ENCODE peak calls at places on chromosome 18, in five cellular contexts. D, R, C, X and H are unnamed samples.

GRCh38 chr18:77140030-77140429 is 7.4 kb upstream of the MBP start:
- DNase-seq in D (no peak), R (no peak), C (no peak), X (no peak), H (no peak)

GRCh38 chr18:53947092-53947640 is 277.3 kb downstream of the MBD2 start:
- DNase-seq in D (no peak), R (no peak), C (no peak), X (no peak), H (no peak)

GRCh38 chr18:28690836-28691835 is 514.2 kb upstream of the CDH2 start:
- DNase-seq in D (no peak), R (no peak), C (no peak), X (no peak), H (no peak)

GRCh38 chr18:4004176-4004829 is 450.8 kb downstream of the DLGAP1 start:
- DNase-seq in D (no peak), R (no peak), C (no peak), X (no peak), H (no peak)

GRCh38 chr18:75029456-75029855 is 179.5 kb downstream of the PTGR3 start:
- DNase-seq in D (no peak), R (no peak), C (no peak), X (peak; percentile 8), H (no peak)

GRCh38 chr18:36315736-36316135 is 18.2 kb downstream of the FHOD3 start:
- DNase-seq in D (no peak), R (no peak), C (no peak), X (no peak), H (no peak)

GRCh38 chr18:48711651-48712486 is 173.0 kb downstream of the CTIF start:
- DNase-seq in D (peak; percentile 33), R (no peak), C (peak; percentile 50), X (no peak), H (peak; percentile 67)

GRCh38 chr18:74351354-74351753 is 35.7 kb downstream of the C18orf63 start:
- DNase-seq in D (no peak), R (no peak), C (no peak), X (no peak), H (no peak)

GRCh38 chr18:39389800-39390379 is 1824.3 kb upstream of the CELF4 start:
- DNase-seq in D (no peak), R (no peak), C (no peak), X (no peak), H (no peak)

GRCh38 chr18:45910405-45911023 is 56.6 kb downstream of the EPG5 start:
- DNase-seq in D (peak; percentile 70), R (no peak), C (peak; percentile 63), X (peak; percentile 9), H (peak; percentile 64)

GRCh38 chr18:74511823-74512222 is 15.7 kb downstream of the CNDP2 start:
- DNase-seq in D (no peak), R (peak; percentile 29), C (no peak), X (no peak), H (no peak)

GRCh38 chr18:26621161-26622026 is 73.0 kb upstream of the KCTD1 start:
- DNase-seq in D (peak; percentile 57), R (no peak), C (peak; percentile 41), X (peak; percentile 28), H (peak; percentile 74)

GRCh38 chr18:8507881-8508280 is 101.4 kb upstream of the RAB12 start:
- DNase-seq in D (no peak), R (no peak), C (no peak), X (no peak), H (no peak)

GRCh38 chr18:5972298-5972697 is 77.0 kb upstream of the TMEM200C start:
- DNase-seq in D (no peak), R (no peak), C (no peak), X (no peak), H (peak; percentile 46)

GRCh38 chr18:57312346-57313144 is 39.8 kb upstream of the ST8SIA3 start:
- DNase-seq in D (no peak), R (no peak), C (no peak), X (no peak), H (no peak)

GRCh38 chr18:5853253-5853652 is 42.1 kb downstream of the TMEM200C start:
- DNase-seq in D (no peak), R (no peak), C (no peak), X (no peak), H (no peak)

GRCh38 chr18:46067431-46068007 is 4.5 kb downstream of the PSTPIP2 start:
- DNase-seq in D (no peak), R (no peak), C (no peak), X (no peak), H (no peak)

GRCh38 chr18:12098389-12098788 is 4.7 kb downstream of the ANKRD62 start:
- DNase-seq in D (no peak), R (no peak), C (no peak), X (no peak), H (no peak)

GRCh38 chr18:46220116-46220515 is 115.9 kb downstream of the HAUS1 start:
- DNase-seq in D (no peak), R (no peak), C (no peak), X (no peak), H (no peak)

GRCh38 chr18:50967714-50968661 is at the start of gene ELAC1:
- DNase-seq in D (peak; percentile 69), R (peak; percentile 89), C (peak; percentile 79), X (peak; percentile 89), H (peak; percentile 91)

GRCh38 chr18:22300665-22301636 is 116.8 kb downstream of the CTAGE1 start:
- DNase-seq in D (no peak), R (no peak), C (no peak), X (no peak), H (no peak)

GRCh38 chr18:34795070-34795740 is 85.1 kb downstream of the DTNA start:
- DNase-seq in D (no peak), R (no peak), C (no peak), X (no peak), H (no peak)

GRCh38 chr18:3297025-3297984 is 35.4 kb downstream of the MYL12B start:
- DNase-seq in D (peak; percentile 89), R (peak; percentile 88), C (peak; percentile 87), X (peak; percentile 74), H (peak; percentile 53)

GRCh38 chr18:32072321-32072720 is 19.4 kb upstream of the RNF138 start:
- DNase-seq in D (no peak), R (no peak), C (no peak), X (no peak), H (peak; percentile 36)

GRCh38 chr18:13566941-13567762 is 159.2 kb downstream of the FAM210A start:
- DNase-seq in D (no peak), R (peak; percentile 82), C (no peak), X (peak; percentile 84), H (peak; percentile 84)

GRCh38 chr18:37476182-37476581 is 89.4 kb downstream of the CELF4 start:
- DNase-seq in D (peak; percentile 63), R (no peak), C (peak; percentile 60), X (no peak), H (peak; percentile 60)

GRCh38 chr18:58403799-58404455 is 225.0 kb downstream of the ALPK2 start:
- DNase-seq in D (no peak), R (no peak), C (no peak), X (no peak), H (no peak)

GRCh38 chr18:8654482-8655451 is 45.5 kb downstream of the RAB12 start:
- DNase-seq in D (no peak), R (no peak), C (no peak), X (no peak), H (peak; percentile 65)

GRCh38 chr18:80154293-80154692 is 45.2 kb downstream of the ADNP2 start:
- DNase-seq in D (peak; percentile 28), R (no peak), C (no peak), X (no peak), H (peak; percentile 57)

GRCh38 chr18:63982361-63982760 is 12.5 kb downstream of the SERPINB8 start:
- DNase-seq in D (no peak), R (no peak), C (no peak), X (no peak), H (no peak)

GRCh38 chr18:36454848-36455458 is 157.4 kb downstream of the FHOD3 start:
- DNase-seq in D (no peak), R (no peak), C (no peak), X (no peak), H (no peak)

DNA sequence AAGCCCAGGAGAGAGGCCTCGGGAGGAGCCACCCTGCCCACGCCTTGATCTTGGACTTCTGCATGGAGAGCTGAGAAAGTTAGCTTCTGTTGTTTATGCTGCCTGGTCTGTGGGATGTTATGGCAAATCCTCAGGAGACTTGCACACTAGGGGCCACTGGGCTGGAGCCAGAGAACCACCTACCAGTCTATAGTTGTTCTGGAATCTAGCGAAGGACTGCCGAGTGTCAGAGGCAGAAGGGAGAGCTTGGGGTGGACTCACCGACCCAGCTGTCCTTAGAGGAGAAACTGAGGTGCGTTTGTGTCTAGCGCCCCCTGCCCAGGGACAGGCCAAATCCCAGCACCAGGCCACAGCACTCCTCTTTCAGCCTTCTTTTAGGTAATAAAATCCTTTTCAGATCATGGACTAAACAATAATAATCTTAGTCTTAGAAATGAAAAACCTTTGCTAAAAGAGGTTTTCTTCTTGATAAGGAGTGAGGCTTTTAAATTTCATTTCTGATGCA is 398.7 kb upstream of the SALL3 start:
- DNase-seq in D (no peak), R (no peak), C (no peak), X (no peak), H (no peak)
- TF ChIP-seq CTCF in D (no peak), R (no peak), C (no peak), X (no peak), H (no peak)

GRCh38 chr18:69636529-69637301 is 236.0 kb downstream of the DOK6 start:
- DNase-seq in D (peak; percentile 16), R (no peak), C (no peak), X (no peak), H (no peak)
- TF ChIP-seq CTCF in D (no peak), R (no peak), C (no peak), X (peak; percentile 41), H (peak; percentile 40)

DNA sequence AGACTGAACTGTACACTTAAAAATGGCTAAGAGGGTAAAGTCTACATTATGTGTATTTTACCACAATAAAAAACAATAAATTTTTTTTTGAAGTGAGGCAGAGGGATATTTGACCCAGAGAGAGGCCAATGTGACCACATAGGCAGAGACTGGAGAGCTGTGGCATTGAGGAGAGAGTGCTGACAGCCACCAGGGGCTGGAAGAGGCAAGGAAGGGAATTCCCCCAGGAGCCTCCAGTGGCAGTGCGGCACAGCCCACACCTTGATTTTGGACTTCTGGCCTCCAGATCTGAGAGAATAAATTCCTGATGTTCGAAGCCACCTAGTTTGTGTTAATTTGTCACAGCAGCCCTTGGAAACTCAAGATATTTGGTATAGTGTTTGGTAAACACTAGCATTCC is 22.7 kb downstream of the ANKRD29 start:
- DNase-seq in D (no peak), R (no peak), C (no peak), X (no peak), H (no peak)
- TF ChIP-seq CTCF in D (no peak), R (no peak), C (no peak), X (no peak), H (no peak)

DNA sequence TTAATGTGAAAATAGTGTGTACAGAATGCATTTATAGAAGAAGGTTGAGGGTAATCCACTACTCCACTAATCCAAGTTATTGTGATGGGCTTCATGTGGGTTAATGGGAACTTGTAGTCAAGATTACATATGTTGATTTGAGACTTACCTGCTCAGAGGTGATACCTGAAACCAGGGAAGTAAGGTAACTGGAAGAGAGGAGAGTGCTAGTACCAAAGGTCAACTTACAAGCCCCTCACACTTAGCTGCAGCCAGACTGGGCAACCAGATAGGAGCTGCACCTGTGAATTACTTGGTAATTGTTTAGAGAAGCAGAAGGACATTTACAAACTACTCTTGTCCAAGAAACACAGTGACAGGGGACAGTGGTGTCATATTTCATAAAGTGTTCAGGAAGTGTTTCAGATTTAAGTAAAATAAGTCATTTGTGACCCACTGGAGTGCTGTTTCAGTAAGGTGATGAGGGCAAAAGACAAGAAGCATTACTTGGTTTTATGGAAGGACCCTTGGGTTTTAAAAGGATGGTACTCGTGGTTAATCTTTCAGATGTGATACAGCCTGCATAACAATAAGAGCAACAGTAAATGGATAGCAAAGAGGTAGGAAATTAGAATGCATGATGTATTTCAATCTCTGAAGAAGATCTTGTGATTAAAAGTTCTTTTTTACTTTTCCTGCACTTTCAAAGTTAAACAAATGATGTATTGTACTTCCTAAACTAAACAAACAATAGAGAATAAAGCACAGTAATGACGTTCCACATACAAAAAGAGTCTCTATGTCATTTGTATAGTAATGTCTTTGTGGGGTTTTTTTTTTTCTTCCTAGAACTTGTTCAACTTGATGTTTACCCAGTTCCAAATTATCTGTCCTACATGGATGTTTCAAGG is 189.3 kb downstream of the PHLPP1 start:
- DNase-seq in D (no peak), R (no peak), C (no peak), X (no peak), H (no peak)
- TF ChIP-seq CTCF in D (no peak), R (no peak), C (no peak), X (no peak), H (no peak)